ENCODE peak calls at places on chromosomes 6 and 20, in six cellular contexts. Y is T-helper 2 cell; U is kidney glomerular epithelial cell; F is effector memory CD4-positive, alpha-beta T cell; H is heart right ventricle; A is HepG2. Z is an unnamed sample.

GRCh38 chr20:44715495-44716308 is 533 bp downstream of the CCN5 start:
- DNase-seq in Y (no peak), U (no peak), F (no peak), H (no peak), A (no peak), Z (no peak)

GRCh38 chr6:8059129-8059528 is 5.1 kb downstream of the BLOC1S5 start:
- DNase-seq in Y (no peak), U (no peak), F (no peak), H (no peak), A (no peak), Z (no peak)

GRCh38 chr6:26394289-26394688 is 7.8 kb upstream of the BTN3A1 start:
- DNase-seq in Y (no peak), U (peak), F (no peak), H (peak), A (peak), Z (no peak)

GRCh38 chr20:62977613-62978558 is 25.4 kb downstream of the SLC17A9 start:
- DNase-seq in Y (peak), U (no peak), F (peak), H (no peak), A (no peak), Z (no peak)

GRCh38 chr20:64242797-64243475 is 12.6 kb upstream of the PCMTD2 start:
- DNase-seq in Y (no peak), U (no peak), F (no peak), H (no peak), A (peak), Z (no peak)

GRCh38 chr20:33009214-33010132 is 2.0 kb downstream of the BPIFB2 start:
- DNase-seq in Y (no peak), U (no peak), F (no peak), H (no peak), A (peak), Z (no peak)

GRCh38 chr6:124854338-124854922 is 107.8 kb upstream of the RNF217 start:
- DNase-seq in Y (no peak), U (peak), F (no peak), H (no peak), A (no peak), Z (no peak)

GRCh38 chr20:50400705-50401045 is 109.5 kb upstream of the PTPN1 start:
- DNase-seq in Y (no peak), U (no peak), F (no peak), H (no peak), A (no peak), Z (no peak)

GRCh38 chr20:51387125-51387865 is 155.2 kb downstream of the NFATC2 start:
- DNase-seq in Y (no peak), U (no peak), F (no peak), H (no peak), A (no peak), Z (no peak)

GRCh38 chr6:53287336-53288225 is 61.2 kb downstream of the ELOVL5 start:
- DNase-seq in Y (no peak), U (no peak), F (no peak), H (peak), A (no peak), Z (no peak)

GRCh38 chr20:40883097-40883496 is 145.5 kb upstream of the TOP1 start:
- DNase-seq in Y (no peak), U (no peak), F (no peak), H (peak), A (no peak), Z (no peak)

GRCh38 chr20:37892001-37892400 is 10.9 kb upstream of the VSTM2L start:
- DNase-seq in Y (no peak), U (no peak), F (no peak), H (no peak), A (no peak), Z (no peak)

GRCh38 chr20:31674895-31675827 is 37.4 kb downstream of the COX4I2 start:
- DNase-seq in Y (peak), U (no peak), F (peak), H (peak), A (no peak), Z (peak)

GRCh38 chr6:134706153-134706552 is 243.7 kb downstream of the ALDH8A1 start:
- DNase-seq in Y (no peak), U (no peak), F (no peak), H (no peak), A (no peak), Z (no peak)

GRCh38 chr6:109456283-109456583 is 661 bp upstream of the MICAL1 start:
- DNase-seq in Y (no peak), U (no peak), F (no peak), H (no peak), A (no peak), Z (no peak)

GRCh38 chr6:150413198-150413597 is 44.4 kb downstream of the IYD start:
- DNase-seq in Y (no peak), U (no peak), F (no peak), H (no peak), A (no peak), Z (no peak)

GRCh38 chr20:22447448-22447778 is 137.0 kb downstream of the FOXA2 start:
- DNase-seq in Y (no peak), U (no peak), F (no peak), H (no peak), A (no peak), Z (no peak)

GRCh38 chr6:73942581-73942980 is 246.6 kb downstream of the CD109 start:
- DNase-seq in Y (no peak), U (no peak), F (no peak), H (no peak), A (peak), Z (no peak)

GRCh38 chr20:58407201-58407873 is 18.3 kb downstream of the VAPB start:
- DNase-seq in Y (no peak), U (peak), F (no peak), H (no peak), A (no peak), Z (no peak)

GRCh38 chr20:63182946-63183415 is 33.0 kb downstream of the YTHDF1 start:
- DNase-seq in Y (no peak), U (no peak), F (no peak), H (no peak), A (no peak), Z (no peak)

GRCh38 chr6:132524639-132525038 is 11.7 kb upstream of the STX7 start:
- DNase-seq in Y (no peak), U (no peak), F (no peak), H (no peak), A (no peak), Z (no peak)

GRCh38 chr6:37289931-37290330 is 32.0 kb upstream of the TMEM217 start:
- DNase-seq in Y (peak), U (no peak), F (peak), H (no peak), A (no peak), Z (no peak)

GRCh38 chr6:138099832-138100231 is 7.4 kb downstream of the PERP start:
- DNase-seq in Y (no peak), U (peak), F (no peak), H (no peak), A (no peak), Z (no peak)

GRCh38 chr6:110317646-110318045 is 40.5 kb downstream of the METTL24 start:
- DNase-seq in Y (no peak), U (no peak), F (no peak), H (no peak), A (no peak), Z (no peak)

GRCh38 chr6:14781707-14782306 is 464.1 kb upstream of the JARID2 start:
- DNase-seq in Y (no peak), U (no peak), F (no peak), H (no peak), A (no peak), Z (no peak)

GRCh38 chr6:90483116-90483839 is 103.6 kb downstream of the MAP3K7 start:
- DNase-seq in Y (no peak), U (no peak), F (no peak), H (no peak), A (no peak), Z (no peak)

GRCh38 chr6:167403427-167403826 is 78.5 kb downstream of the TTLL2 start:
- DNase-seq in Y (no peak), U (no peak), F (no peak), H (no peak), A (no peak), Z (no peak)

GRCh38 chr20:6265204-6265904 is 142.5 kb upstream of the FERMT1 start:
- DNase-seq in Y (no peak), U (peak), F (no peak), H (peak), A (peak), Z (no peak)

GRCh38 chr6:163554663-163555062 is 140.1 kb downstream of the QKI start:
- DNase-seq in Y (peak), U (peak), F (peak), H (no peak), A (peak), Z (no peak)

GRCh38 chr20:1894471-1894950 is 696 bp upstream of the SIRPA start:
- DNase-seq in Y (no peak), U (no peak), F (no peak), H (no peak), A (no peak), Z (no peak)

GRCh38 chr6:27213544-27214125 is 33.9 kb upstream of the PRSS16 start:
- DNase-seq in Y (no peak), U (no peak), F (no peak), H (no peak), A (no peak), Z (no peak)

GRCh38 chr6:116530436-116530835 is 15.0 kb downstream of the TRAPPC3L start:
- DNase-seq in Y (no peak), U (peak), F (no peak), H (no peak), A (peak), Z (no peak)

GRCh38 chr20:19275630-19276071 is 63.2 kb downstream of the SLC24A3 start:
- DNase-seq in Y (no peak), U (no peak), F (no peak), H (peak), A (no peak), Z (no peak)

GRCh38 chr6:158817298-158818007 is 1.7 kb downstream of the EZR start:
- DNase-seq in Y (no peak), U (peak), F (no peak), H (peak), A (peak), Z (no peak)